ENCODE peak calls at places on chromosomes 7 and 10, in six cellular contexts. P, K, F, W, O and J are unnamed samples.
A peak's percentile ranks its signal among the peaks of the same experiment; 100 is the strongest.

GRCh38 chr10:71753091-71753959 is 20.0 kb downstream of the VSIR start:
- DNase-seq in W (no peak), F (no peak), K (no peak), P (no peak), O (no peak), J (no peak)

GRCh38 chr10:77428776-77429395 is 208.7 kb downstream of the KCNMA1 start:
- DNase-seq in K (no peak), W (no peak), O (peak; percentile 45), F (peak; percentile 58), P (no peak), J (no peak)

GRCh38 chr10:70592186-70592735 is 10.3 kb downstream of the PRF1 start:
- DNase-seq in K (no peak), W (no peak), F (no peak), O (no peak), P (no peak), J (no peak)

GRCh38 chr7:31492086-31492485 is 21.8 kb upstream of the ITPRID1 start:
- DNase-seq in F (no peak), W (no peak), K (no peak), O (no peak), P (no peak), J (no peak)

GRCh38 chr10:130159395-130159794 is 23.2 kb downstream of the GLRX3 start:
- DNase-seq in O (no peak), F (no peak), P (no peak), K (no peak), W (no peak), J (no peak)

GRCh38 chr10:126749030-126749655 is 78.7 kb upstream of the C10orf90 start:
- DNase-seq in W (peak; percentile 16), F (peak; percentile 52), K (peak; percentile 14), P (peak; percentile 38), O (peak; percentile 84), J (peak; percentile 40)

GRCh38 chr7:78203042-78203720 is 404.6 kb downstream of the PHTF2 start:
- DNase-seq in F (no peak), O (no peak), W (no peak), P (no peak), K (no peak), J (no peak)

GRCh38 chr7:18177815-18178660 is 150.4 kb upstream of the PRPS1L1 start:
- DNase-seq in K (no peak), O (no peak), W (no peak), P (no peak), F (no peak), J (no peak)

GRCh38 chr10:121661451-121661851 is 63.2 kb upstream of the FGFR2 start:
- DNase-seq in K (no peak), W (no peak), O (no peak), P (no peak), F (no peak), J (no peak)